ENCODE peak calls at places on chromosomes 16 and 17, in six cellular contexts. M is prostate gland; J is Peyer's patch; W is tibial nerve; F is CD4-positive, alpha-beta memory T cell; C is neuronal stem cell. X is an unnamed sample. For H3K9me3, the result is how much of the 10 kb centered on the place peaks cover.

GRCh38 chr16:53945996-53946395 is 242.0 kb downstream of the FTO start:
- DNase-seq in C (peak), J (no peak), W (no peak), F (no peak), M (peak), X (no peak)

GRCh38 chr16:69131749-69132423 is 502 bp downstream of the CHTF8 start:
- DNase-seq in W (peak), M (peak), J (peak), C (peak), F (no peak), X (peak)

GRCh38 chr17:79235808-79236207 is 161.2 kb downstream of the ENGASE start:
- DNase-seq in J (no peak), M (no peak), W (no peak), F (no peak), C (no peak), X (no peak)

GRCh38 chr17:44384823-44385286 is 4.6 kb downstream of the ITGA2B start:
- DNase-seq in C (no peak), M (no peak), F (peak), W (no peak), J (no peak), X (no peak)

GRCh38 chr17:40347319-40348135 is 17.0 kb downstream of the GJD3 start:
- DNase-seq in W (no peak), J (peak), C (no peak), M (no peak), F (no peak), X (no peak)

GRCh38 chr17:65243838-65244237 is 106.7 kb downstream of the RGS9 start:
- DNase-seq in J (no peak), W (no peak), M (no peak), C (peak), F (no peak), X (no peak)

GRCh38 chr17:77304051-77304745 is 163.4 kb downstream of the SEC14L1 start:
- DNase-seq in C (no peak), F (no peak), J (no peak), W (no peak), M (no peak), X (no peak)

GRCh38 chr17:19294443-19294842 is 57.3 kb downstream of the EPN2 start:
- DNase-seq in F (no peak), J (no peak), C (no peak), M (no peak), W (no peak), X (no peak)

GRCh38 chr17:4648741-4649140 is 7.3 kb upstream of the ALOX15 start:
- DNase-seq in W (no peak), M (no peak), J (no peak), C (no peak), F (no peak), X (no peak)

GRCh38 chr16:68993885-68994284 is 111.6 kb upstream of the HAS3 start:
- DNase-seq in M (no peak), F (no peak), C (no peak), W (no peak), J (no peak), X (no peak)

GRCh38 chr16:1510941-1511351 is 17.8 kb downstream of the TELO2 start:
- DNase-seq in M (no peak), F (no peak), W (no peak), J (no peak), C (no peak), X (no peak)

GRCh38 chr17:41835214-41835799 is 725 bp downstream of the NT5C3B start:
- DNase-seq in M (no peak), F (no peak), C (no peak), W (no peak), J (no peak), X (no peak)

GRCh38 chr17:38415250-38416194 is 12.7 kb upstream of the ARHGAP23 start:
- DNase-seq in J (no peak), C (no peak), F (no peak), W (no peak), M (no peak), X (no peak)

GRCh38 chr17:10870651-10871050 is 32.8 kb upstream of the PIRT start:
- DNase-seq in F (no peak), C (no peak), J (no peak), W (no peak), M (no peak), X (no peak)

GRCh38 chr16:89658221-89658879 is 714 bp downstream of the SPATA33 start:
- DNase-seq in C (no peak), J (no peak), F (no peak), M (no peak), W (no peak), X (no peak)

GRCh38 chr17:5557990-5558389 is 26.3 kb downstream of the NLRP1 start:
- DNase-seq in C (no peak), F (no peak), W (no peak), M (no peak), J (peak), X (no peak)

GRCh38 chr16:9061358-9061813 is 30.1 kb upstream of the HAPSTR1 start:
- DNase-seq in J (no peak), C (no peak), M (no peak), W (no peak), F (no peak), X (no peak)

GRCh38 chr17:63516910-63517824 is 6.0 kb upstream of the KCNH6 start:
- DNase-seq in W (no peak), M (no peak), J (no peak), F (no peak), C (no peak), X (no peak)

GRCh38 chr17:37365589-37365988 is 10.2 kb upstream of the C17orf78 start:
- DNase-seq in J (no peak), M (no peak), C (no peak), F (no peak), W (no peak), X (no peak)

GRCh38 chr17:2595200-2595599 is 1.7 kb downstream of the PAFAH1B1 start:
- DNase-seq in M (no peak), C (no peak), J (no peak), W (no peak), F (no peak), X (no peak)

GRCh38 chr16:89575247-89576172 is at the start of gene CPNE7:
- DNase-seq in J (no peak), W (no peak), C (no peak), M (no peak), F (no peak), X (no peak)

GRCh38 chr17:78883533-78884131 is 19.4 kb downstream of the CEP295NL start:
- DNase-seq in M (peak), W (peak), C (peak), J (no peak), F (no peak), X (no peak)

GRCh38 chr17:7803981-7804380 is 30.0 kb upstream of the KDM6B start:
- DNase-seq in W (no peak), J (no peak), C (no peak), M (peak), F (no peak), X (no peak)

GRCh38 chr16:72203401-72203800 is 31.4 kb upstream of the PMFBP1 start:
- DNase-seq in F (no peak), C (no peak), M (no peak), J (peak), W (no peak), X (no peak)

GRCh38 chr16:27243725-27244362 is 24.7 kb downstream of the NSMCE1 start:
- DNase-seq in J (no peak), F (no peak), M (no peak), W (no peak), C (no peak), X (no peak)

GRCh38 chr17:64777413-64778101 is 115.5 kb upstream of the SMURF2 start:
- DNase-seq in C (no peak), M (no peak), F (no peak), J (peak), W (no peak), X (no peak)

GRCh38 chr17:17820457-17821158 is 16.2 kb downstream of the SREBF1 start:
- DNase-seq in C (no peak), F (no peak), W (no peak), J (no peak), M (no peak), X (no peak)

GRCh38 chr17:18184143-18185007 is 747 bp downstream of the ALKBH5 start:
- DNase-seq in J (peak), W (peak), F (peak), C (peak), M (peak), X (peak)

GRCh38 chr16:74275031-74275636 is 21.5 kb upstream of the PSMD7 start:
- DNase-seq in J (no peak), W (no peak), C (no peak), M (no peak), F (no peak), X (no peak)

GRCh38 chr17:82806645-82807044 is 33.2 kb downstream of the ZNF750 start:
- DNase-seq in C (no peak), M (no peak), F (no peak), W (no peak), J (no peak), X (no peak)

GRCh38 chr17:41367426-41368075 is 2.1 kb downstream of the KRT33B start:
- DNase-seq in M (no peak), W (no peak), J (no peak), F (no peak), C (no peak), X (no peak)

GRCh38 chr17:1153795-1154546 is 25.8 kb downstream of the ABR start:
- DNase-seq in M (no peak), J (no peak), C (no peak), F (no peak), W (no peak), X (no peak)

GRCh38 chr16:67942200-67942509 is 1.8 kb downstream of the LCAT start:
- DNase-seq in M (no peak), W (no peak), C (no peak), F (peak), J (no peak), X (no peak)

GRCh38 chr16:35140293-35140986 is 1681.0 kb downstream of the TP53TG3F start:
- DNase-seq in W (no peak), J (no peak), F (no peak), C (no peak), M (no peak), X (no peak)
- H3K9me3 ChIP-seq in W (under half), J (under half), F (under half), C (under half), M (under half), X (under half)

DNA sequence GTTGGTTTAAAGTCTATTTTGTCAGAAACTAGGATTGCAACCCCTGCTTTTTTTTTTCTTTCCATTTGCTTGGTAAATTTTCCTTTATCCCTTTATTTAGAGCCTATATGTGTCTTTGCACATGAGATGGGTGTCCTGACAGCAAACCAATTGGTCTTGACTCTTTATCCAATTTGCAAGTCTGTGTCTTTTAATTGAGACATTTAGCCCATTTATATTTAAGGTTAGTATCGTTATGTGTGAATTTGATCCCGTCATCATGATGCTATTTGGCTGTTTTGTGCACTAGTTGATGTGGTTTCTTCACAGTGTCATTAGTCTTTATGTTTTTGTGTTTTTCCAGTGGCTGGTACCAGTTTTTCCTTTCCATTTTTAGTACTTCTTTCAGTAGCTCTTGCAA is 127.7 kb upstream of the ZNF267 start:
- DNase-seq in C (no peak), J (no peak), W (no peak), M (no peak), F (no peak), X (no peak)
- H3K9me3 ChIP-seq in C (half or more), J (half or more), W (under half), M (under half), F (under half), X (under half)

GRCh38 chr17:22303865-22304264 is 611.5 kb downstream of the KCNJ18 start:
- DNase-seq in W (no peak), J (no peak), C (no peak), F (no peak), M (no peak), X (no peak)
- H3K9me3 ChIP-seq in W (under half), J (under half), C (under half), F (under half), M (under half), X (under half)

DNA sequence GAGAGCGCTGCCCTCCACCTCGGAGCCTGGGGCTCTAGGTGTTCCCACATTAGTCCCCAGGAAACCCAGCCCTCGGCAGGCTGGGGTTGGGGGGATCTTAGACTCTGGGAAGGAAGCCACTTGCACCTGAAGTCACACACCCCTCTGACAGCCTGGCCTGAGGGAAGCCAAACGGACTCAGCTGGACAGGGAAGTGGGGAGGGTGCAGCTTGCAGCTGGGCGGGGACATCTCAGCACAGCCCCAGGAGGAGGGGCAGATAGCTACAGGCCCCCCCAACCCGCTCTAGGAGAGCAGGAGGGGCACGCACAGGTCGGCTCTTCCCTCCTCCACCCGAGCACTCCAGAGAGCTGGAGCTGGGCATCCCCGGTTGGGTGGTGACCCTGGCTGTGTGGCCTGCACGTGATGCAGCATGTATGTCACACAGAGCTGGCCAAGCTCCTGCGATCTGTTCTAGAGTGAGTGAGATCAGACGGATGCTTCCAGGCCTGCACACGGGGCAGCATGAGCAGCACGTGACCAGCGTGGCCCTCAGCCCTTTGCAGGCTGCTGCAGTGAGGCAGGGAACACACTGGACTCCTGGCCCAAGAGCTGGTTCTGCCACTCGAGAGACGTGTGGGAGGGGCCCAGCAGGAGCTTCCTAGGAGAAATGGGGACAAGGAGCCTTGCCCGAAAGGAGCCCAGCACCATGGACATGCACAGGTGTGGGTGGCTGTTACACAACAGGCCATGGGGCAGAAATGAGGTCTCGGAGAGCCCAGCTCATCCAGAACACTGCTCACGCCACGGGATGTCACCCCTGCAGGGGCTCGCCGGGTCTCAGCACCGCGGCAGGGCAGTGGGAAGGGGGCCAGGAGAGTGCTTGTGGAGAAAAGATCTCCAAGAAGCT is 15.4 kb downstream of the KIFC3 start:
- DNase-seq in J (no peak), W (no peak), F (no peak), C (no peak), M (no peak), X (no peak)
- H3K9me3 ChIP-seq in J (under half), W (under half), F (under half), C (under half), M (under half), X (under half)

DNA sequence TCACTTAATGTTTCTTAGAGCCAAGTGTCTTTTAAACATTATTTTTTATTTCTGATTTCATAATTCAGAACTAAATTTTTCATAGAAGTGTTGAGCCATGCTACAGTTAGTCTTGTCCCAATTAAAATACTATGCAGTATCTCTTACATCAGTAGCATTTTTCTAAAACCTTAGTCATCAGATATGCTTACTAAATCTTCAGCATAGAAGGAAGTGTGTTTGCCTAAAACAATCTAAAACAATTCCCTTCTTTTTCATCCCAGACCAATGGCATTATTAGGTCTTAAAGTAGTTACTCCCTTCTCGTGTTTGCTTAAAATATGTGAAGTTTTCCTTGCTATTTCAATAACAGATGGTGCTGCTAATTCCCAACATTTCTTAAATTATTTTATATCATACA is 13.6 kb upstream of the BCAS3 start:
- DNase-seq in M (no peak), F (no peak), W (no peak), J (no peak), C (no peak), X (no peak)
- H3K9me3 ChIP-seq in M (under half), F (under half), W (under half), J (under half), C (under half), X (under half)

X was measured in T-helper 17 cell.